ENCODE peak calls at places on chromosomes 3 and 15, in six cellular contexts. R is AG04449, N is Caco-2, M is AG10803, H is body of pancreas, K is fibroblast of mammary gland. D is an unnamed sample.
A peak's percentile ranks its signal among the peaks of the same experiment; 100 is the strongest.

GRCh38 chr3:184227481-184227935 is 1.9 kb upstream of the VWA5B2 start:
- DNase-seq in R (no peak), N (peak; percentile 49), M (no peak), H (peak; percentile 33), K (peak; percentile 19), D (no peak)

GRCh38 chr15:48946088-48946839 is 17.5 kb downstream of the SHC4 start:
- DNase-seq in R (no peak), N (no peak), M (no peak), H (no peak), K (peak; percentile 54), D (no peak)

GRCh38 chr3:58234516-58234931 is 3.1 kb upstream of the ABHD6 start:
- DNase-seq in R (no peak), N (no peak), M (peak; percentile 50), H (peak; percentile 31), K (peak; percentile 56), D (no peak)

GRCh38 chr15:33126559-33127290 is 67.8 kb downstream of the FMN1 start:
- DNase-seq in R (peak; percentile 70), N (no peak), M (peak; percentile 96), H (peak; percentile 69), K (peak; percentile 95), D (peak; percentile 65)

GRCh38 chr3:185175370-185175987 is 22.6 kb upstream of the C3orf70 start:
- DNase-seq in R (no peak), N (peak; percentile 79), M (peak; percentile 48), H (peak; percentile 22), K (no peak), D (no peak)

GRCh38 chr15:80791004-80791403 is 11.8 kb downstream of the CEMIP start:
- DNase-seq in R (no peak), N (no peak), M (no peak), H (no peak), K (no peak), D (no peak)

GRCh38 chr3:176650478-176650877 is 546.8 kb downstream of the TBL1XR1 start:
- DNase-seq in R (no peak), N (no peak), M (peak; percentile 21), H (no peak), K (peak; percentile 65), D (no peak)

GRCh38 chr3:195238626-195239118 is 32.3 kb downstream of the XXYLT1 start:
- DNase-seq in R (no peak), N (no peak), M (peak; percentile 71), H (peak; percentile 39), K (peak; percentile 62), D (no peak)

GRCh38 chr3:71444861-71445259 is 138.7 kb downstream of the FOXP1 start:
- DNase-seq in R (no peak), N (no peak), M (no peak), H (no peak), K (no peak), D (no peak)

GRCh38 chr3:196499061-196499460 is 4.5 kb downstream of the RNF168 start:
- DNase-seq in R (no peak), N (no peak), M (peak; percentile 69), H (no peak), K (peak; percentile 65), D (no peak)

GRCh38 chr15:90946941-90947576 is 7.6 kb upstream of the RCCD1 start:
- DNase-seq in R (no peak), N (no peak), M (no peak), H (no peak), K (no peak), D (no peak)

GRCh38 chr3:172087198-172087597 is 47.8 kb downstream of the FNDC3B start:
- DNase-seq in R (no peak), N (no peak), M (peak; percentile 57), H (no peak), K (peak; percentile 55), D (no peak)

GRCh38 chr3:51391566-51392300 is 648 bp downstream of the RBM15B start:
- DNase-seq in R (no peak), N (no peak), M (peak; percentile 45), H (peak; percentile 26), K (peak; percentile 28), D (no peak)

GRCh38 chr15:96403932-96404331 is 73.4 kb downstream of the NR2F2 start:
- DNase-seq in R (no peak), N (no peak), M (no peak), H (no peak), K (no peak), D (no peak)

GRCh38 chr3:145719118-145719517 is 441.9 kb downstream of the PLOD2 start:
- DNase-seq in R (no peak), N (no peak), M (no peak), H (no peak), K (no peak), D (no peak)

GRCh38 chr3:186057594-186057993 is 51.3 kb downstream of the ETV5 start:
- DNase-seq in R (peak; percentile 81), N (no peak), M (peak; percentile 87), H (no peak), K (peak; percentile 91), D (no peak)

GRCh38 chr15:78149805-78150751 is 916 bp downstream of the IDH3A start:
- DNase-seq in R (no peak), N (no peak), M (no peak), H (peak; percentile 45), K (no peak), D (no peak)

GRCh38 chr3:124282751-124283643 is 291.1 kb upstream of the ROPN1 start:
- DNase-seq in R (peak; percentile 37), N (no peak), M (peak; percentile 46), H (peak; percentile 32), K (no peak), D (no peak)

GRCh38 chr3:77620009-77620408 is 580.1 kb downstream of the ROBO2 start:
- DNase-seq in R (no peak), N (no peak), M (peak; percentile 25), H (no peak), K (peak; percentile 28), D (no peak)

GRCh38 chr3:17258823-17259436 is 374.2 kb downstream of the PLCL2 start:
- DNase-seq in R (peak; percentile 7), N (no peak), M (peak; percentile 35), H (peak; percentile 7), K (peak; percentile 53), D (no peak)

GRCh38 chr3:142275856-142276255 is 50.5 kb upstream of the GK5 start:
- DNase-seq in R (peak; percentile 93), N (no peak), M (peak; percentile 92), H (no peak), K (peak; percentile 92), D (no peak)

GRCh38 chr3:42061042-42061710 is 30.0 kb upstream of the TRAK1 start:
- DNase-seq in R (no peak), N (no peak), M (no peak), H (no peak), K (no peak), D (no peak)

GRCh38 chr15:31369716-31370115 is 43.1 kb downstream of the KLF13 start:
- DNase-seq in R (no peak), N (no peak), M (no peak), H (no peak), K (no peak), D (no peak)

GRCh38 chr3:139975592-139976360 is 40.8 kb downstream of the CLSTN2 start:
- DNase-seq in R (no peak), N (no peak), M (no peak), H (no peak), K (no peak), D (no peak)

GRCh38 chr3:32596926-32597369 is 26.3 kb upstream of the DYNC1LI1 start:
- DNase-seq in R (no peak), N (no peak), M (no peak), H (no peak), K (no peak), D (no peak)

GRCh38 chr3:116057403-116058006 is 387.8 kb downstream of the LSAMP start:
- DNase-seq in R (peak; percentile 19), N (no peak), M (peak; percentile 35), H (no peak), K (no peak), D (no peak)

GRCh38 chr15:94526071-94526689 is 294.8 kb downstream of the MCTP2 start:
- DNase-seq in R (no peak), N (no peak), M (no peak), H (no peak), K (no peak), D (no peak)

GRCh38 chr15:49964071-49964470 is 155.0 kb downstream of the ATP8B4 start:
- DNase-seq in R (no peak), N (no peak), M (no peak), H (no peak), K (no peak), D (no peak)

GRCh38 chr3:87503901-87504498 is 227.6 kb upstream of the POU1F1 start:
- DNase-seq in R (peak; percentile 50), N (no peak), M (peak; percentile 65), H (peak; percentile 66), K (peak; percentile 64), D (peak; percentile 59)

GRCh38 chr15:33789141-33789540 is 179.2 kb upstream of the CHRM5 start:
- DNase-seq in R (no peak), N (no peak), M (peak; percentile 27), H (no peak), K (peak; percentile 89), D (no peak)

GRCh38 chr3:126464494-126464893 is 11.2 kb downstream of the ZXDC start:
- DNase-seq in R (no peak), N (no peak), M (no peak), H (no peak), K (no peak), D (no peak)

GRCh38 chr3:120113128-120114116 is 19.2 kb upstream of the GSK3B start:
- DNase-seq in R (no peak), N (no peak), M (peak; percentile 65), H (peak; percentile 51), K (peak; percentile 86), D (no peak)

GRCh38 chr15:99165956-99166689 is 61.2 kb downstream of the SYNM start:
- DNase-seq in R (no peak), N (no peak), M (no peak), H (no peak), K (no peak), D (no peak)

GRCh38 chr15:42146551-42147430 is 9.6 kb downstream of the PLA2G4F start:
- DNase-seq in R (no peak), N (peak; percentile 25), M (no peak), H (no peak), K (no peak), D (no peak)

GRCh38 chr15:67043939-67044771 is 21.2 kb upstream of the SMAD3 start:
- DNase-seq in R (no peak), N (peak; percentile 81), M (peak; percentile 96), H (peak; percentile 59), K (peak; percentile 84), D (no peak)

GRCh38 chr3:187944391-187945179 is 199.3 kb upstream of the BCL6 start:
- DNase-seq in R (no peak), N (no peak), M (no peak), H (no peak), K (no peak), D (no peak)
- H3K4me3 ChIP-seq in R (no peak overlapping the region), N (no peak overlapping the region), M (no peak overlapping the region), H (no peak overlapping the region), K (no peak overlapping the region), D (no peak overlapping the region)

GRCh38 chr15:40217166-40217785 is 21.6 kb upstream of the PAK6 start:
- DNase-seq in R (peak; percentile 12), N (peak; percentile 60), M (peak; percentile 67), H (peak; percentile 86), K (peak; percentile 65), D (peak; percentile 81)
- TF ChIP-seq CTCF in R (peak; percentile 60), N (peak; percentile 67), M (peak; percentile 85), H (peak; percentile 61), K (peak; percentile 78), D (peak; percentile 81)

GRCh38 chr3:9401986-9402385 is 4.6 kb downstream of the SETD5 start:
- DNase-seq in R (no peak), N (no peak), M (no peak), H (no peak), K (no peak), D (no peak)
- H3K4me3 ChIP-seq in R (no peak overlapping the region), N (no peak overlapping the region), M (peak overlapping the region; percentile 0), H (no peak overlapping the region), K (no peak overlapping the region), D (peak overlapping the region; percentile 98)

GRCh38 chr3:137259709-137260108 is 301.9 kb downstream of the IL20RB start:
- DNase-seq in R (no peak), N (no peak), M (no peak), H (no peak), K (no peak), D (no peak)
- TF ChIP-seq CTCF in R (no peak), N (no peak), M (no peak), H (no peak), K (no peak), D (no peak)